ENCODE peak calls at places on chromosomes 11 and 22, in six cellular contexts. F is WTC11; D is sigmoid colon; I is CD4-positive, alpha-beta T cell; L is heart right ventricle; H is DMS53. O is an unnamed sample.

GRCh38 chr11:69444381-69445130 is 36.9 kb upstream of the LINC01488 start:
- DNase-seq in F (peak), D (peak), I (no peak), L (peak), H (no peak), O (peak)

GRCh38 chr11:69142894-69143293 is 12.8 kb upstream of the SMIM38 start:
- DNase-seq in F (no peak), D (no peak), I (no peak), L (no peak), H (no peak), O (no peak)

GRCh38 chr11:75200051-75200450 is 40.5 kb upstream of the TPBGL start:
- DNase-seq in F (no peak), D (peak), I (no peak), L (peak), H (peak), O (no peak)

GRCh38 chr11:2135648-2136201 is 3.5 kb downstream of the IGF2 start:
- DNase-seq in F (no peak), D (no peak), I (no peak), L (peak), H (no peak), O (no peak)

GRCh38 chr11:114163231-114163631 is 103.7 kb downstream of the ZBTB16 start:
- DNase-seq in F (no peak), D (peak), I (no peak), L (no peak), H (peak), O (peak)

GRCh38 chr11:114152162-114152561 is 92.7 kb downstream of the ZBTB16 start:
- DNase-seq in F (no peak), D (no peak), I (no peak), L (no peak), H (no peak), O (no peak)

GRCh38 chr11:88384004-88384677 is 46.6 kb upstream of the CTSC start:
- DNase-seq in F (no peak), D (no peak), I (no peak), L (no peak), H (peak), O (peak)

GRCh38 chr11:101269390-101269789 is 139.8 kb upstream of the PGR start:
- DNase-seq in F (no peak), D (no peak), I (no peak), L (no peak), H (no peak), O (no peak)

GRCh38 chr11:120057595-120058581 is 80.0 kb downstream of the TRIM29 start:
- DNase-seq in F (peak), D (no peak), I (no peak), L (no peak), H (peak), O (no peak)

GRCh38 chr11:16242806-16243205 is 113.5 kb downstream of the SOX6 start:
- DNase-seq in F (no peak), D (no peak), I (no peak), L (no peak), H (no peak), O (no peak)

GRCh38 chr11:282630-283360 is 4.6 kb downstream of the NLRP6 start:
- DNase-seq in F (no peak), D (no peak), I (peak), L (no peak), H (peak), O (no peak)

GRCh38 chr11:111441443-111441842 is 62.4 kb upstream of the POU2AF1 start:
- DNase-seq in F (no peak), D (peak), I (no peak), L (no peak), H (peak), O (peak)

GRCh38 chr22:39353346-39353745 is 3.6 kb downstream of the SYNGR1 start:
- DNase-seq in F (no peak), D (no peak), I (no peak), L (no peak), H (peak), O (no peak)

GRCh38 chr11:65389294-65389980 is 3.0 kb downstream of the FRMD8 start:
- DNase-seq in F (no peak), D (peak), I (no peak), L (no peak), H (no peak), O (no peak)